ENCODE peak calls at places on chromosome X, in eight cellular contexts. P is neuronal stem cell; Q is H9; C is upper lobe of right lung; W is small intestine; X is GM12878; G is CD4-positive, CD25-positive, alpha-beta regulatory T cell; B is CD4-positive, alpha-beta T cell. D is an unnamed sample.
A peak's percentile ranks its signal among the peaks of the same experiment; 100 is the strongest.

GRCh38 chrX:140504371-140505324 is at the start of gene SOX3:
- DNase-seq in P (peak; percentile 74), Q (peak; percentile 80), C (no peak), W (no peak), X (no peak), G (no peak), B (no peak), D (no peak)

GRCh38 chrX:110402091-110402854 is 43.6 kb downstream of the RTL9 start:
- DNase-seq in P (no peak), Q (peak; percentile 38), C (no peak), W (no peak), X (no peak), G (no peak), B (no peak), D (no peak)

GRCh38 chrX:53831662-53832635 is 145.4 kb upstream of the HUWE1 start:
- DNase-seq in P (peak; percentile 2), Q (peak; percentile 58), C (no peak), W (peak; percentile 33), X (peak; percentile 40), G (peak; percentile 60), B (peak; percentile 5), D (peak; percentile 16)

GRCh38 chrX:132505116-132505515 is 16.3 kb upstream of the MBNL3 start:
- DNase-seq in P (no peak), Q (no peak), C (no peak), W (peak; percentile 71), X (no peak), G (no peak), B (no peak), D (no peak)

GRCh38 chrX:65866146-65866545 is 173.7 kb downstream of the VSIG4 start:
- DNase-seq in P (no peak), Q (no peak), C (no peak), W (peak; percentile 43), X (peak; percentile 55), G (peak; percentile 17), B (no peak), D (no peak)

GRCh38 chrX:151563449-151563848 is at the start of gene PASD1:
- DNase-seq in P (no peak), Q (no peak), C (no peak), W (no peak), X (no peak), G (no peak), B (no peak), D (no peak)

GRCh38 chrX:1392376-1393130 is 640 bp upstream of the SLC25A6 start:
- DNase-seq in P (no peak), Q (peak; percentile 74), C (peak; percentile 86), W (peak; percentile 81), X (no peak), G (no peak), B (no peak), D (no peak)

GRCh38 chrX:129833153-129834004 is 10.3 kb downstream of the ZDHHC9 start:
- DNase-seq in P (no peak), Q (no peak), C (no peak), W (no peak), X (no peak), G (no peak), B (no peak), D (no peak)

GRCh38 chrX:39859991-39860861 is 237.5 kb downstream of the BCOR start:
- DNase-seq in P (peak; percentile 17), Q (peak; percentile 87), C (no peak), W (peak; percentile 1), X (peak; percentile 89), G (peak; percentile 79), B (peak; percentile 34), D (no peak)

GRCh38 chrX:149513713-149514427 is 8.8 kb upstream of the IDS start:
- DNase-seq in P (no peak), Q (no peak), C (no peak), W (no peak), X (no peak), G (no peak), B (no peak), D (no peak)

GRCh38 chrX:137354851-137355250 is 211.1 kb upstream of the ZIC3 start:
- DNase-seq in P (no peak), Q (no peak), C (no peak), W (no peak), X (no peak), G (no peak), B (no peak), D (no peak)

GRCh38 chrX:40035726-40036125 is 62.0 kb downstream of the BCOR start:
- DNase-seq in P (no peak), Q (no peak), C (no peak), W (no peak), X (no peak), G (no peak), B (no peak), D (no peak)

GRCh38 chrX:115894087-115894486 is 276.5 kb upstream of the AGTR2 start:
- DNase-seq in P (no peak), Q (peak; percentile 31), C (no peak), W (peak; percentile 31), X (peak; percentile 58), G (no peak), B (no peak), D (no peak)

GRCh38 chrX:9357500-9358139 is 107.2 kb upstream of the TBL1X start:
- DNase-seq in P (no peak), Q (no peak), C (no peak), W (no peak), X (no peak), G (no peak), B (no peak), D (no peak)

GRCh38 chrX:78029663-78030062 is 60.2 kb upstream of the PGAM4 start:
- DNase-seq in P (peak; percentile 0), Q (no peak), C (no peak), W (peak; percentile 30), X (no peak), G (peak; percentile 13), B (no peak), D (no peak)

GRCh38 chrX:153507484-153508178 is 9.8 kb upstream of the ATP2B3 start:
- DNase-seq in P (peak; percentile 66), Q (peak; percentile 85), C (peak; percentile 87), W (peak; percentile 51), X (no peak), G (peak; percentile 72), B (peak; percentile 83), D (peak; percentile 52)

GRCh38 chrX:56226980-56227379 is 5.2 kb upstream of the KLF8 start:
- DNase-seq in P (no peak), Q (no peak), C (no peak), W (no peak), X (no peak), G (no peak), B (no peak), D (no peak)

GRCh38 chrX:85851418-85851817 is 195.9 kb downstream of the CHM start:
- DNase-seq in P (peak; percentile 0), Q (peak; percentile 41), C (peak; percentile 51), W (peak; percentile 22), X (no peak), G (peak; percentile 25), B (no peak), D (no peak)

GRCh38 chrX:49876750-49877149 is 2.5 kb upstream of the USP27X start:
- DNase-seq in P (no peak), Q (no peak), C (no peak), W (peak; percentile 42), X (no peak), G (peak; percentile 60), B (no peak), D (no peak)

GRCh38 chrX:10450229-10450958 is 170.0 kb downstream of the MID1 start:
- DNase-seq in P (no peak), Q (no peak), C (no peak), W (no peak), X (no peak), G (no peak), B (no peak), D (no peak)

GRCh38 chrX:70332600-70332999 is 42.7 kb downstream of the KIF4A start:
- DNase-seq in P (no peak), Q (no peak), C (no peak), W (no peak), X (no peak), G (no peak), B (no peak), D (no peak)

GRCh38 chrX:94051926-94052325 is 377.9 kb downstream of the FAM133A start:
- DNase-seq in P (no peak), Q (peak; percentile 85), C (no peak), W (no peak), X (no peak), G (no peak), B (no peak), D (no peak)
- H3K27ac ChIP-seq in P (no peak overlapping the region), Q (peak overlapping the region; percentile 88), C (no peak overlapping the region), W (no peak overlapping the region), X (no peak overlapping the region), G (no peak overlapping the region), B (no peak overlapping the region), D (no peak overlapping the region)

GRCh38 chrX:143298663-143299241 is 218.5 kb downstream of the SPANXN3 start:
- DNase-seq in P (no peak), Q (no peak), C (no peak), W (no peak), X (no peak), G (no peak), B (no peak), D (no peak)

GRCh38 chrX:143306991-143307965 is 210.0 kb downstream of the SPANXN3 start:
- DNase-seq in P (no peak), Q (no peak), C (no peak), W (peak; percentile 85), X (no peak), G (no peak), B (no peak), D (no peak)

GRCh38 chrX:143304518-143304917 is 212.8 kb downstream of the SPANXN3 start:
- DNase-seq in P (no peak), Q (no peak), C (no peak), W (peak; percentile 25), X (no peak), G (no peak), B (no peak), D (no peak)
- H3K9me3 ChIP-seq in P (no peaks in the 10 kb centered on the region), Q (no peaks in the 10 kb centered on the region), C (no peaks in the 10 kb centered on the region), W (no peaks in the 10 kb centered on the region), X (no peaks in the 10 kb centered on the region), G (peaks cover 2% of the 10 kb centered on the region), B (no peaks in the 10 kb centered on the region), D (no peaks in the 10 kb centered on the region)

GRCh38 chrX:125205084-125205917 is 114.4 kb upstream of the TEX13C start:
- DNase-seq in P (peak; percentile 64), Q (peak; percentile 75), C (no peak), W (no peak), X (no peak), G (peak; percentile 23), B (no peak), D (no peak)

GRCh38 chrX:125205918-125206665 is 113.6 kb upstream of the TEX13C start:
- DNase-seq in P (no peak), Q (peak; percentile 66), C (no peak), W (no peak), X (no peak), G (no peak), B (no peak), D (no peak)

GRCh38 chrX:125203737-125204578 is 115.7 kb upstream of the TEX13C start:
- DNase-seq in P (no peak), Q (peak; percentile 53), C (peak; percentile 56), W (no peak), X (no peak), G (no peak), B (no peak), D (no peak)

GRCh38 chrX:125202486-125203378 is 116.9 kb upstream of the TEX13C start:
- DNase-seq in P (no peak), Q (peak; percentile 25), C (no peak), W (no peak), X (no peak), G (no peak), B (no peak), D (no peak)

GRCh38 chrX:125203379-125203736 is 116.3 kb upstream of the TEX13C start:
- DNase-seq in P (no peak), Q (no peak), C (peak; percentile 54), W (no peak), X (no peak), G (no peak), B (no peak), D (no peak)
- H3K27ac ChIP-seq in P (no peak overlapping the region), Q (no peak overlapping the region), C (no peak overlapping the region), W (no peak overlapping the region), X (no peak overlapping the region), G (no peak overlapping the region), B (no peak overlapping the region), D (no peak overlapping the region)

GRCh38 chrX:154791467-154791866 is 13.8 kb downstream of the MPP1 start:
- DNase-seq in P (no peak), Q (no peak), C (no peak), W (peak; percentile 18), X (no peak), G (no peak), B (no peak), D (no peak)
- H3K9me3 ChIP-seq in P (no peaks in the 10 kb centered on the region), Q (peaks cover 35% of the 10 kb centered on the region), C (no peaks in the 10 kb centered on the region), W (no peaks in the 10 kb centered on the region), X (no peaks in the 10 kb centered on the region), G (no peaks in the 10 kb centered on the region), B (no peaks in the 10 kb centered on the region), D (no peaks in the 10 kb centered on the region)